ENCODE peak calls at places on chromosomes 5 and 9, in four cellular contexts. R is CD8-positive, alpha-beta T cell; Y is HCT116; I is WERI-Rb-1. X is an unnamed sample.

GRCh38 chr5:50320131-50320749 is 120.8 kb downstream of the EMB start:
- DNase-seq in I (no peak), Y (peak; percentile 6), R (no peak), X (no peak)

GRCh38 chr9:136119259-136120118 is 814 bp upstream of the TMEM250 start:
- DNase-seq in R (no peak), Y (no peak), I (no peak), X (no peak)

GRCh38 chr5:76874088-76874581 is 24.3 kb downstream of the S100Z start:
- DNase-seq in R (no peak), I (no peak), Y (no peak), X (no peak)

GRCh38 chr5:62354028-62354874 is 48.2 kb downstream of the KIF2A start:
- DNase-seq in R (no peak), Y (peak; percentile 31), I (no peak), X (peak; percentile 34)

GRCh38 chr9:87880683-87881082 is 2.0 kb upstream of the SPATA31E1 start:
- DNase-seq in R (no peak), Y (no peak), I (no peak), X (no peak)

GRCh38 chr9:116471093-116471906 is 215.8 kb upstream of the TRIM32 start:
- DNase-seq in Y (no peak), R (no peak), I (no peak), X (peak; percentile 60)

GRCh38 chr9:129489838-129490582 is 130.9 kb downstream of the C9orf50 start:
- DNase-seq in I (peak; percentile 77), R (no peak), Y (no peak), X (no peak)

GRCh38 chr5:108259306-108259705 is 122.6 kb downstream of the FBXL17 start:
- DNase-seq in Y (no peak), R (no peak), I (no peak), X (no peak)

GRCh38 chr5:170277953-170278352 is 19.6 kb downstream of the LCP2 start:
- DNase-seq in Y (no peak), I (no peak), R (no peak), X (no peak)

GRCh38 chr9:135536166-135536565 is 9.8 kb upstream of the OBP2A start:
- DNase-seq in I (no peak), R (no peak), Y (no peak), X (no peak)

GRCh38 chr5:159402328-159402727 is 72.0 kb upstream of the IL12B start:
- DNase-seq in I (no peak), R (no peak), Y (no peak), X (no peak)

GRCh38 chr5:126450388-126450787 is 27.2 kb downstream of the GRAMD2B start:
- DNase-seq in Y (no peak), I (no peak), R (no peak), X (no peak)

GRCh38 chr5:89060768-89061167 is 177.8 kb upstream of the MEF2C start:
- DNase-seq in Y (no peak), I (no peak), R (no peak), X (no peak)

GRCh38 chr5:15579193-15579990 is 79.4 kb downstream of the FBXL7 start:
- DNase-seq in Y (no peak), R (no peak), I (no peak), X (no peak)

GRCh38 chr5:29016067-29016466 is 1977.7 kb upstream of the CDH9 start:
- DNase-seq in I (no peak), R (no peak), Y (no peak), X (no peak)

GRCh38 chr9:72362118-72362531 is 2.9 kb downstream of the ZFAND5 start:
- DNase-seq in I (no peak), Y (no peak), R (no peak), X (no peak)

GRCh38 chr5:133753856-133754255 is 141.5 kb upstream of the FSTL4 start:
- DNase-seq in Y (no peak), I (no peak), R (no peak), X (no peak)

GRCh38 chr9:15622596-15622995 is 69.8 kb downstream of the CCDC171 start:
- DNase-seq in I (no peak), R (no peak), Y (peak; percentile 15), X (no peak)

GRCh38 chr5:133047404-133047803 is 4.4 kb upstream of the HSPA4 start:
- DNase-seq in I (no peak), R (no peak), Y (no peak), X (no peak)

GRCh38 chr5:57442080-57442839 is 40.4 kb downstream of the ACTBL2 start:
- DNase-seq in I (no peak), Y (no peak), R (no peak), X (no peak)

GRCh38 chr5:145551714-145552113 is 283.4 kb downstream of the PRELID2 start:
- DNase-seq in R (no peak), I (no peak), Y (no peak), X (no peak)

GRCh38 chr5:174897281-174897950 is 173.0 kb downstream of the MSX2 start:
- DNase-seq in Y (no peak), R (no peak), I (no peak), X (no peak)

GRCh38 chr5:68395844-68396523 is 180.4 kb downstream of the PIK3R1 start:
- DNase-seq in R (no peak), I (no peak), Y (no peak), X (no peak)

GRCh38 chr9:116868212-116868611 is 181.1 kb downstream of the TRIM32 start:
- DNase-seq in Y (no peak), I (no peak), R (no peak), X (no peak)

GRCh38 chr5:2502970-2503594 is 248.4 kb downstream of the IRX2 start:
- DNase-seq in Y (no peak), I (no peak), R (no peak), X (no peak)

GRCh38 chr5:114408847-114409246 is 47.0 kb downstream of the KCNN2 start:
- DNase-seq in I (no peak), Y (no peak), R (no peak), X (no peak)

GRCh38 chr5:138972230-138972629 is 97.1 kb upstream of the LRRTM2 start:
- DNase-seq in I (no peak), Y (no peak), R (no peak), X (no peak)

GRCh38 chr9:87498046-87498815 is 564 bp downstream of the DAPK1 start:
- DNase-seq in R (no peak), Y (no peak), I (peak; percentile 56), X (no peak)

GRCh38 chr5:114261989-114262388 is 99.9 kb upstream of the KCNN2 start:
- DNase-seq in I (no peak), Y (no peak), R (no peak), X (no peak)

GRCh38 chr9:107142896-107143603 is 140.0 kb upstream of the RAD23B start:
- DNase-seq in I (no peak), Y (no peak), R (no peak), X (no peak)

GRCh38 chr9:36987891-36988290 is 46.2 kb downstream of the PAX5 start:
- DNase-seq in Y (no peak), I (no peak), R (no peak), X (no peak)

GRCh38 chr9:130660683-130661460 is 3.5 kb upstream of the PRDM12 start:
- DNase-seq in I (peak; percentile 33), R (no peak), Y (no peak), X (no peak)

GRCh38 chr9:114003756-114004155 is 74.3 kb downstream of the AMBP start:
- DNase-seq in R (no peak), I (peak; percentile 5), Y (no peak), X (no peak)

GRCh38 chr9:110351009-110351467 is 13.4 kb upstream of the TXNDC8 start:
- DNase-seq in Y (peak; percentile 51), I (no peak), R (no peak), X (no peak)

GRCh38 chr9:88339322-88339721 is 48.9 kb upstream of the SPIN1 start:
- DNase-seq in I (peak; percentile 12), Y (no peak), R (no peak), X (no peak)

GRCh38 chr5:174293481-174293880 is 248.0 kb downstream of the NSG2 start:
- DNase-seq in R (no peak), Y (no peak), I (no peak), X (no peak)

GRCh38 chr5:140251527-140251973 is 51.4 kb downstream of the PFDN1 start:
- DNase-seq in R (no peak), I (no peak), Y (peak; percentile 67), X (peak; percentile 31)
- H3K4me3 ChIP-seq in R (no peak overlapping the region), I (no peak overlapping the region), Y (no peak overlapping the region), X (no peak overlapping the region)

GRCh38 chr9:35814106-35814840 is 569 bp downstream of the HINT2 start:
- DNase-seq in I (peak; percentile 69), R (peak; percentile 21), Y (no peak), X (no peak)
- TF ChIP-seq CTCF in I (peak; percentile 57), R (no peak), Y (peak; percentile 30), X (peak; percentile 52)

GRCh38 chr5:14156611-14157493 is 13.7 kb downstream of the TRIO start:
- DNase-seq in I (no peak), Y (peak; percentile 32), R (no peak), X (peak; percentile 80)

GRCh38 chr5:14155730-14156129 is 12.6 kb downstream of the TRIO start:
- DNase-seq in I (no peak), R (no peak), Y (no peak), X (no peak)

GRCh38 chr5:14155075-14155474 is 11.9 kb downstream of the TRIO start:
- DNase-seq in R (no peak), Y (no peak), I (no peak), X (no peak)

GRCh38 chr5:14153932-14154646 is 10.9 kb downstream of the TRIO start:
- DNase-seq in R (no peak), I (no peak), Y (no peak), X (no peak)

DNA sequence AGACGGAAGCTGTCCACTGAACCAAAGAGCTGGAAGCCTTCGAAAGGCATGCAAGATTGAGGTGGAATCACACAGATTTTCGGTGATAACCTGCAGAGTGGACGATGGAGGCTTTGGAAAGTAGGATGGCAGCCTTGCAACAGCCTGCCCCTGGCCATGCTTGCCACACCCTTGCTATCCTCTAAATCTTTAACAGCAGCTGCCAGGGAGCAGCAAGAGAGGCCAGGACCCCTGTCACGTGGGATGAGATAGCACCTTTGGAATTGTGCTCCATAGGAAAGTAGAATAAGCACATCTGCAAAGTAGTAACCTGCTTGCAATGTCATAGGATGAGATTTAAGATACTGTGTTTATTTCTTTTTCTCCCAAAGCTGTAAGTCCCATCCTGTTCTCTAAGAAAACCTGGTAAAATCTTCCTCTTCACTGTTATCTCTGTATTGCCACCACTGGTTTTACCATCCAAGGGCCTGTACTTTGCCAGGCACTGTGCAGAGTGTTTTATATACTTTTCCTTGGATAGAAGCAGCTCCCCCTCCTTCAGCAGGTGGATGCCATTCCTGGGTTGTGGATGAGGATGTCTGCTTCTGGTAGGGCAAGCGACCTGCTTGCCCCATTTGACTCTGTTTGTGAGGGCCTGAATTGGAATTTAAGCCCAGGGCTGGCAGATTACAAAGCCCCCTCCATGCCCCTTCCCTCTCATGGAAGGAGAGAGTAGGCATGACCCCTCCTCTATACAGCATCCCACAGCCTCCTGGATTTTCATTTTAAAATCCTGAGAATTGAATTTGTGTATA is 10.1 kb downstream of the TRIO start:
- DNase-seq in R (no peak), I (no peak), Y (no peak), X (no peak)
- H3K4me3 ChIP-seq in R (no peak overlapping the region), I (no peak overlapping the region), Y (no peak overlapping the region), X (no peak overlapping the region)

GRCh38 chr5:22242532-22242931 is 610.6 kb downstream of the CDH12 start:
- DNase-seq in R (no peak), Y (no peak), I (no peak), X (no peak)
- TF ChIP-seq CTCF in R (no peak), Y (no peak), I (no peak), X (no peak)

X was measured in retinal pigment epithelial cell.